ENCODE peak calls at places on chromosomes 6 and 20, in four cellular contexts. One of them, this sample, is unnamed.

GRCh38 chr6:48658910-48659309 is 547.9 kb upstream of the PTCHD4 start:
- DNase-seq in neuronal stem cell: no peak
- DNase-seq in H9: no peak
- DNase-seq in mesenchymal stem cell: no peak
- DNase-seq in this sample: no peak

GRCh38 chr6:159809149-159809548 is 9.1 kb downstream of the PNLDC1 start:
- DNase-seq in neuronal stem cell: no peak
- DNase-seq in H9: no peak
- DNase-seq in mesenchymal stem cell: no peak
- DNase-seq in this sample: no peak

GRCh38 chr6:17417817-17418216 is 24.4 kb downstream of the CAP2 start:
- DNase-seq in neuronal stem cell: peak; percentile 45
- DNase-seq in H9: peak; percentile 76
- DNase-seq in mesenchymal stem cell: peak; percentile 83
- DNase-seq in this sample: peak; percentile 100

GRCh38 chr6:44494011-44494501 is 106.5 kb downstream of the CDC5L start:
- DNase-seq in neuronal stem cell: no peak
- DNase-seq in H9: no peak
- DNase-seq in mesenchymal stem cell: peak; percentile 13
- DNase-seq in this sample: peak; percentile 32

GRCh38 chr6:116277124-116277523 is 2.6 kb downstream of the TSPYL1 start:
- DNase-seq in neuronal stem cell: no peak
- DNase-seq in H9: no peak
- DNase-seq in mesenchymal stem cell: no peak
- DNase-seq in this sample: peak; percentile 8

GRCh38 chr6:30913721-30914075 is 340 bp upstream of the VARS2 start:
- DNase-seq in neuronal stem cell: no peak
- DNase-seq in H9: no peak
- DNase-seq in mesenchymal stem cell: no peak
- DNase-seq in this sample: no peak

GRCh38 chr6:22421187-22421586 is 124.4 kb upstream of the PRL start:
- DNase-seq in neuronal stem cell: no peak
- DNase-seq in H9: no peak
- DNase-seq in mesenchymal stem cell: no peak
- DNase-seq in this sample: no peak

GRCh38 chr6:12324096-12324495 is 33.9 kb downstream of the EDN1 start:
- DNase-seq in neuronal stem cell: no peak
- DNase-seq in H9: no peak
- DNase-seq in mesenchymal stem cell: peak; percentile 57
- DNase-seq in this sample: peak; percentile 89

GRCh38 chr6:134848076-134848475 is 101.8 kb downstream of the ALDH8A1 start:
- DNase-seq in neuronal stem cell: no peak
- DNase-seq in H9: no peak
- DNase-seq in mesenchymal stem cell: no peak
- DNase-seq in this sample: no peak

GRCh38 chr6:76351275-76351674 is 278.8 kb upstream of the IMPG1 start:
- DNase-seq in neuronal stem cell: no peak
- DNase-seq in H9: no peak
- DNase-seq in mesenchymal stem cell: no peak
- DNase-seq in this sample: peak; percentile 62

GRCh38 chr20:5205348-5206210 is 78.8 kb downstream of the CDS2 start:
- DNase-seq in neuronal stem cell: peak; percentile 73
- DNase-seq in H9: peak; percentile 84
- DNase-seq in mesenchymal stem cell: peak; percentile 78
- DNase-seq in this sample: peak; percentile 88

GRCh38 chr6:35810831-35811698 is 5.9 kb downstream of the LHFPL5 start:
- DNase-seq in neuronal stem cell: no peak
- DNase-seq in H9: no peak
- DNase-seq in mesenchymal stem cell: peak; percentile 81
- DNase-seq in this sample: no peak

GRCh38 chr6:149723771-149724417 is 6.0 kb upstream of the LATS1 start:
- DNase-seq in neuronal stem cell: no peak
- DNase-seq in H9: no peak
- DNase-seq in mesenchymal stem cell: peak; percentile 90
- DNase-seq in this sample: peak; percentile 66

GRCh38 chr20:7196481-7196880 is 429.0 kb downstream of the BMP2 start:
- DNase-seq in neuronal stem cell: no peak
- DNase-seq in H9: no peak
- DNase-seq in mesenchymal stem cell: no peak
- DNase-seq in this sample: no peak

GRCh38 chr20:35497780-35498189 is 31.7 kb downstream of the C20orf173 start:
- DNase-seq in neuronal stem cell: no peak
- DNase-seq in H9: no peak
- DNase-seq in mesenchymal stem cell: no peak
- DNase-seq in this sample: no peak

GRCh38 chr20:62578294-62578897 is 63.9 kb upstream of the SLCO4A1 start:
- DNase-seq in neuronal stem cell: no peak
- DNase-seq in H9: no peak
- DNase-seq in mesenchymal stem cell: no peak
- DNase-seq in this sample: peak; percentile 29

GRCh38 chr6:106732541-106732940 is 103.2 kb downstream of the QRSL1 start:
- DNase-seq in neuronal stem cell: no peak
- DNase-seq in H9: no peak
- DNase-seq in mesenchymal stem cell: no peak
- DNase-seq in this sample: no peak

GRCh38 chr6:106730672-106731071 is 101.3 kb downstream of the QRSL1 start:
- DNase-seq in neuronal stem cell: no peak
- DNase-seq in H9: no peak
- DNase-seq in mesenchymal stem cell: no peak
- DNase-seq in this sample: no peak

GRCh38 chr6:106731843-106732160 is 102.4 kb downstream of the QRSL1 start:
- DNase-seq in neuronal stem cell: no peak
- DNase-seq in H9: no peak
- DNase-seq in mesenchymal stem cell: no peak
- DNase-seq in this sample: no peak

GRCh38 chr6:106730264-106730663 is 100.9 kb downstream of the QRSL1 start:
- DNase-seq in neuronal stem cell: no peak
- DNase-seq in H9: no peak
- DNase-seq in mesenchymal stem cell: no peak
- DNase-seq in this sample: no peak

DNA sequence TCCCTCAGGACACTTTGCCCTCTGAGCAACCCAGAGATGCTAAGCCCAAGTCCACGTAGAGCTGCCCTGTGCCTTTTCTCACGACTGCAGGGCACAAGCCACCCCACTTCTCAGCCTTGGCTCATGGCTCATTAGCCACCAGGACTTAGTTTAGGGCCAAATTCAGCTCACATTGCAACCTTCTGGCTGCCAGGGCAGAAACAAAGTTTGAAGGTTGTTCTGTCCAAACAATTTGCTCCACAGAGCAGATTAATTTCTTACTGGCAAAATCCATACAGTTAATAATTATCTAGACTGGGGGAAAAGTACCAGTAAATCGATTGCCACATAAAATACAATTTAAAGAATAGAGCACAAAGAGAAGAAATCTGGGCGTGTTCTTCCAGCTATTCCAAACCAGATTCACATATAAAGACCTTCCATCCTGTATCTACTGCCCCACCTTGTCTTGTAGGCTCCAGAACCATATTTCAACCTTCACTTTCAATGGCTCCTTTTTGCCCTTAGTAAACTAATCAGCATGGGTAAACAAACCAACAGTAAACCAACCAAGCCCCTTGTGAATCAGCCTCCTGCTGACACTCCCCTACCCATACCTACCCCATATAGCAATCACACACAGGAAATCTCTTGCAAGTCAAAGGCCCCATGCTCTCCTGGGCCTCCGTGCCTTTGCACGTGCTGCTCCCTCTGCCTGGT is 101.9 kb downstream of the QRSL1 start:
- DNase-seq in neuronal stem cell: no peak
- DNase-seq in H9: no peak
- DNase-seq in mesenchymal stem cell: no peak
- DNase-seq in this sample: no peak
- H2BK120ac ChIP-seq in neuronal stem cell: no peak overlapping the region
- H2BK120ac ChIP-seq in H9: no peak overlapping the region
- H2BK120ac ChIP-seq in mesenchymal stem cell: no peak overlapping the region
- H2BK120ac ChIP-seq in this sample: no peak overlapping the region

GRCh38 chr20:25252226-25252625 is 4.3 kb downstream of the PYGB start:
- DNase-seq in neuronal stem cell: no peak
- DNase-seq in H9: no peak
- DNase-seq in mesenchymal stem cell: no peak
- DNase-seq in this sample: no peak
- H3K23ac ChIP-seq in neuronal stem cell: no peak overlapping the region
- H3K23ac ChIP-seq in H9: no peak overlapping the region
- H3K23ac ChIP-seq in mesenchymal stem cell: no peak overlapping the region
- H3K23ac ChIP-seq in this sample: no peak overlapping the region

GRCh38 chr20:1900321-1900791 is 5.1 kb downstream of the SIRPA start:
- DNase-seq in neuronal stem cell: peak; percentile 61
- DNase-seq in H9: peak; percentile 90
- DNase-seq in mesenchymal stem cell: peak; percentile 80
- DNase-seq in this sample: peak; percentile 98

GRCh38 chr20:1897965-1898464 is 2.8 kb downstream of the SIRPA start:
- DNase-seq in neuronal stem cell: no peak
- DNase-seq in H9: no peak
- DNase-seq in mesenchymal stem cell: peak; percentile 19
- DNase-seq in this sample: no peak

GRCh38 chr20:1898496-1899168 is 3.4 kb downstream of the SIRPA start:
- DNase-seq in neuronal stem cell: no peak
- DNase-seq in H9: no peak
- DNase-seq in mesenchymal stem cell: no peak
- DNase-seq in this sample: no peak

GRCh38 chr20:1897486-1897885 is 2.3 kb downstream of the SIRPA start:
- DNase-seq in neuronal stem cell: no peak
- DNase-seq in H9: no peak
- DNase-seq in mesenchymal stem cell: peak; percentile 33
- DNase-seq in this sample: no peak

DNA sequence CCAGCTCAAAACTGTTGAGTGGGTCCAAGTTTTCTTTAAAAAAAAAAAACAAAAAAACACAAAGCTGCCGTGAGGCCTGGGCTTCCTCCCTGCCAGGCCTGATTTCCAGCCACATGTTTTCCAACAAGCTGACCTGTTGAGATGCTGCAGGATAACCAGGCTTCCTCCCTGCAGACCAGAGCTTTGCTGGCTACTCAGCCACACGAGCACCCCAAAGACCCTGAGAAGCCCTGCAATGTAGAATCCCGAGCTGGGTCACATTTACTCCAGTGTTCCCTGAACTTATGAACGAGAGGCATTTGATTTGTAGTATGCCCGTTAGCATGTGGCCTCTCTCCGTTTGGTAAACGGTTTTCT is 3.9 kb downstream of the SIRPA start:
- DNase-seq in neuronal stem cell: no peak
- DNase-seq in H9: no peak
- DNase-seq in mesenchymal stem cell: no peak
- DNase-seq in this sample: no peak
- H3K4ac ChIP-seq in neuronal stem cell: no peak overlapping the region
- H3K4ac ChIP-seq in H9: no peak overlapping the region
- H3K4ac ChIP-seq in mesenchymal stem cell: no peak overlapping the region
- H3K4ac ChIP-seq in this sample: no peak overlapping the region

GRCh38 chr6:148329568-148330299 is 12.9 kb upstream of the SASH1 start:
- DNase-seq in neuronal stem cell: no peak
- DNase-seq in H9: no peak
- DNase-seq in mesenchymal stem cell: peak; percentile 90
- DNase-seq in this sample: no peak
- H2BK120ac ChIP-seq in neuronal stem cell: no peak overlapping the region
- H2BK120ac ChIP-seq in H9: no peak overlapping the region
- H2BK120ac ChIP-seq in mesenchymal stem cell: no peak overlapping the region
- H2BK120ac ChIP-seq in this sample: no peak overlapping the region

GRCh38 chr6:131017962-131018361 is 45.1 kb downstream of the EPB41L2 start:
- DNase-seq in neuronal stem cell: no peak
- DNase-seq in H9: no peak
- DNase-seq in mesenchymal stem cell: no peak
- DNase-seq in this sample: no peak

GRCh38 chr6:131015192-131015591 is 47.9 kb downstream of the EPB41L2 start:
- DNase-seq in neuronal stem cell: no peak
- DNase-seq in H9: no peak
- DNase-seq in mesenchymal stem cell: peak; percentile 26
- DNase-seq in this sample: no peak

GRCh38 chr6:131014080-131014776 is 48.8 kb downstream of the EPB41L2 start:
- DNase-seq in neuronal stem cell: no peak
- DNase-seq in H9: no peak
- DNase-seq in mesenchymal stem cell: no peak
- DNase-seq in this sample: no peak

GRCh38 chr6:131013495-131013894 is 49.5 kb downstream of the EPB41L2 start:
- DNase-seq in neuronal stem cell: no peak
- DNase-seq in H9: no peak
- DNase-seq in mesenchymal stem cell: peak; percentile 76
- DNase-seq in this sample: no peak

GRCh38 chr6:131015630-131016263 is 47.3 kb downstream of the EPB41L2 start:
- DNase-seq in neuronal stem cell: no peak
- DNase-seq in H9: no peak
- DNase-seq in mesenchymal stem cell: peak; percentile 58
- DNase-seq in this sample: no peak
- H3K23ac ChIP-seq in neuronal stem cell: no peak overlapping the region
- H3K23ac ChIP-seq in H9: no peak overlapping the region
- H3K23ac ChIP-seq in mesenchymal stem cell: no peak overlapping the region
- H3K23ac ChIP-seq in this sample: no peak overlapping the region

GRCh38 chr20:52033313-52033712 is 158.3 kb downstream of the ZFP64 start:
- DNase-seq in neuronal stem cell: no peak
- DNase-seq in H9: no peak
- DNase-seq in mesenchymal stem cell: no peak
- DNase-seq in this sample: peak; percentile 49
- H3K4ac ChIP-seq in neuronal stem cell: no peak overlapping the region
- H3K4ac ChIP-seq in H9: no peak overlapping the region
- H3K4ac ChIP-seq in mesenchymal stem cell: no peak overlapping the region
- H3K4ac ChIP-seq in this sample: no peak overlapping the region

DNA sequence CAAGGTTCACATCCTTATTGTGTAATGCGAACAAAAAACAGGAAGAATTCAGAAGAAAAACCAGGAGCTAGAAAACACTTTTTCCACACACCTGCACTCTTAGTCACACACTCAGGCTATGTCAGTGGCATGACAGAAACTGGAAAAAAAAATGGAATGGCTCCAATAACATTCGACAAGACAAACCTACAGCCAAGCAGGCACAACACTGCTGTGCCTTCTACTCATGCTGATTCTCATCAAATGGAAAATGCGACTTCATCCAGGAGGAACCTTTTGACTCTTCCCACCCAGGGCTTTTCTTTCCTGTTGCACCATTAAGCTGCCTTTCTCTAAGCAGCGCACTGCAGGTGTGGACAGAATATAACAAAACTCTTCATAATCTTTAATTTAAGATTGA is 163.2 kb upstream of the BTBD3 start:
- DNase-seq in neuronal stem cell: no peak
- DNase-seq in H9: no peak
- DNase-seq in mesenchymal stem cell: no peak
- DNase-seq in this sample: peak; percentile 33
- H2BK120ac ChIP-seq in neuronal stem cell: no peak overlapping the region
- H2BK120ac ChIP-seq in H9: no peak overlapping the region
- H2BK120ac ChIP-seq in mesenchymal stem cell: no peak overlapping the region
- H2BK120ac ChIP-seq in this sample: no peak overlapping the region

GRCh38 chr6:4020822-4021132 is 58.2 kb downstream of the FAM217A start:
- DNase-seq in neuronal stem cell: no peak
- DNase-seq in H9: no peak
- DNase-seq in mesenchymal stem cell: no peak
- DNase-seq in this sample: no peak

GRCh38 chr6:4021862-4022715 is 56.8 kb downstream of the FAM217A start:
- DNase-seq in neuronal stem cell: no peak
- DNase-seq in H9: peak; percentile 32
- DNase-seq in mesenchymal stem cell: peak; percentile 65
- DNase-seq in this sample: no peak

GRCh38 chr6:4021133-4021861 is 57.6 kb downstream of the FAM217A start:
- DNase-seq in neuronal stem cell: peak; percentile 87
- DNase-seq in H9: peak; percentile 96
- DNase-seq in mesenchymal stem cell: peak; percentile 98
- DNase-seq in this sample: peak; percentile 99

GRCh38 chr6:4025681-4026080 is 53.3 kb downstream of the FAM217A start:
- DNase-seq in neuronal stem cell: no peak
- DNase-seq in H9: no peak
- DNase-seq in mesenchymal stem cell: no peak
- DNase-seq in this sample: no peak

GRCh38 chr6:4023240-4023639 is 55.7 kb downstream of the FAM217A start:
- DNase-seq in neuronal stem cell: no peak
- DNase-seq in H9: no peak
- DNase-seq in mesenchymal stem cell: peak; percentile 22
- DNase-seq in this sample: no peak
- H3K23ac ChIP-seq in neuronal stem cell: no peak overlapping the region
- H3K23ac ChIP-seq in H9: no peak overlapping the region
- H3K23ac ChIP-seq in mesenchymal stem cell: no peak overlapping the region
- H3K23ac ChIP-seq in this sample: no peak overlapping the region

This sample was measured in mesendoderm.